ENCODE peak calls at places on chromosomes 2 and 18, in nine cellular contexts. One of them, this sample, is unnamed. For H3K4me1, the result is how much of the 10 kb centered on the place peaks cover.

GRCh38 chr2:2656046-2656715 is 325.1 kb upstream of the MYT1L start:
- DNase-seq in ovary: no peak
- DNase-seq in right lobe of liver: no peak
- DNase-seq in heart left ventricle: no peak
- DNase-seq in HCT116: no peak
- DNase-seq in hepatocyte: no peak
- DNase-seq in tibial nerve: no peak
- DNase-seq in breast epithelium: no peak
- DNase-seq in left ventricle myocardium inferior: no peak
- DNase-seq in this sample: no peak

GRCh38 chr2:81658227-81658626 is 1353.7 kb upstream of the LRRTM1 start:
- DNase-seq in ovary: no peak
- DNase-seq in right lobe of liver: no peak
- DNase-seq in heart left ventricle: no peak
- DNase-seq in HCT116: peak
- DNase-seq in hepatocyte: no peak
- DNase-seq in tibial nerve: no peak
- DNase-seq in breast epithelium: no peak
- DNase-seq in left ventricle myocardium inferior: no peak
- DNase-seq in this sample: no peak

GRCh38 chr2:234494361-234495075 is 2.4 kb downstream of the ARL4C start:
- DNase-seq in ovary: no peak
- DNase-seq in right lobe of liver: no peak
- DNase-seq in heart left ventricle: no peak
- DNase-seq in HCT116: no peak
- DNase-seq in hepatocyte: peak
- DNase-seq in tibial nerve: no peak
- DNase-seq in breast epithelium: peak
- DNase-seq in left ventricle myocardium inferior: no peak
- DNase-seq in this sample: no peak

GRCh38 chr2:80299672-80300071 is 4.9 kb downstream of the LRRTM1 start:
- DNase-seq in ovary: no peak
- DNase-seq in right lobe of liver: no peak
- DNase-seq in heart left ventricle: no peak
- DNase-seq in HCT116: no peak
- DNase-seq in hepatocyte: no peak
- DNase-seq in tibial nerve: no peak
- DNase-seq in breast epithelium: no peak
- DNase-seq in left ventricle myocardium inferior: no peak
- DNase-seq in this sample: no peak

GRCh38 chr18:49340446-49340845 is 120.0 kb downstream of the DYM start:
- DNase-seq in ovary: no peak
- DNase-seq in right lobe of liver: no peak
- DNase-seq in heart left ventricle: no peak
- DNase-seq in HCT116: no peak
- DNase-seq in hepatocyte: no peak
- DNase-seq in tibial nerve: no peak
- DNase-seq in breast epithelium: no peak
- DNase-seq in left ventricle myocardium inferior: no peak
- DNase-seq in this sample: no peak

GRCh38 chr2:195675783-195676427 is 18.9 kb downstream of the SLC39A10 start:
- DNase-seq in ovary: no peak
- DNase-seq in right lobe of liver: no peak
- DNase-seq in heart left ventricle: no peak
- DNase-seq in HCT116: no peak
- DNase-seq in hepatocyte: no peak
- DNase-seq in tibial nerve: no peak
- DNase-seq in breast epithelium: no peak
- DNase-seq in left ventricle myocardium inferior: no peak
- DNase-seq in this sample: no peak

GRCh38 chr18:22847392-22847791 is 85.7 kb upstream of the RBBP8 start:
- DNase-seq in ovary: no peak
- DNase-seq in right lobe of liver: no peak
- DNase-seq in heart left ventricle: no peak
- DNase-seq in HCT116: no peak
- DNase-seq in hepatocyte: no peak
- DNase-seq in tibial nerve: no peak
- DNase-seq in breast epithelium: no peak
- DNase-seq in left ventricle myocardium inferior: no peak
- DNase-seq in this sample: no peak

GRCh38 chr18:23177433-23178072 is 42.3 kb downstream of the CABLES1 start:
- DNase-seq in ovary: no peak
- DNase-seq in right lobe of liver: no peak
- DNase-seq in heart left ventricle: no peak
- DNase-seq in HCT116: no peak
- DNase-seq in hepatocyte: no peak
- DNase-seq in tibial nerve: no peak
- DNase-seq in breast epithelium: no peak
- DNase-seq in left ventricle myocardium inferior: no peak
- DNase-seq in this sample: no peak

GRCh38 chr18:14086459-14087231 is 45.6 kb downstream of the ZNF519 start:
- DNase-seq in ovary: no peak
- DNase-seq in right lobe of liver: no peak
- DNase-seq in heart left ventricle: no peak
- DNase-seq in HCT116: no peak
- DNase-seq in hepatocyte: peak
- DNase-seq in tibial nerve: no peak
- DNase-seq in breast epithelium: no peak
- DNase-seq in left ventricle myocardium inferior: no peak
- DNase-seq in this sample: no peak

GRCh38 chr2:27303093-27304025 is 4.9 kb downstream of the UCN start:
- DNase-seq in ovary: peak
- DNase-seq in right lobe of liver: peak
- DNase-seq in heart left ventricle: peak
- DNase-seq in HCT116: peak
- DNase-seq in hepatocyte: peak
- DNase-seq in tibial nerve: peak
- DNase-seq in breast epithelium: no peak
- DNase-seq in left ventricle myocardium inferior: no peak
- DNase-seq in this sample: no peak

GRCh38 chr2:160241251-160242137 is 41.4 kb upstream of the ITGB6 start:
- DNase-seq in ovary: no peak
- DNase-seq in right lobe of liver: peak
- DNase-seq in heart left ventricle: peak
- DNase-seq in HCT116: peak
- DNase-seq in hepatocyte: peak
- DNase-seq in tibial nerve: peak
- DNase-seq in breast epithelium: peak
- DNase-seq in left ventricle myocardium inferior: no peak
- DNase-seq in this sample: no peak

GRCh38 chr2:119694994-119695521 is 16.1 kb downstream of the TMEM177 start:
- DNase-seq in ovary: no peak
- DNase-seq in right lobe of liver: no peak
- DNase-seq in heart left ventricle: no peak
- DNase-seq in HCT116: no peak
- DNase-seq in hepatocyte: no peak
- DNase-seq in tibial nerve: no peak
- DNase-seq in breast epithelium: no peak
- DNase-seq in left ventricle myocardium inferior: no peak
- DNase-seq in this sample: no peak

GRCh38 chr18:37476182-37476581 is 89.4 kb downstream of the CELF4 start:
- DNase-seq in ovary: peak
- DNase-seq in right lobe of liver: no peak
- DNase-seq in heart left ventricle: no peak
- DNase-seq in HCT116: peak
- DNase-seq in hepatocyte: peak
- DNase-seq in tibial nerve: no peak
- DNase-seq in breast epithelium: no peak
- DNase-seq in left ventricle myocardium inferior: no peak
- DNase-seq in this sample: no peak

GRCh38 chr2:200367155-200367554 is 60.7 kb downstream of the SPATS2L start:
- DNase-seq in ovary: no peak
- DNase-seq in right lobe of liver: peak
- DNase-seq in heart left ventricle: no peak
- DNase-seq in HCT116: no peak
- DNase-seq in hepatocyte: no peak
- DNase-seq in tibial nerve: peak
- DNase-seq in breast epithelium: no peak
- DNase-seq in left ventricle myocardium inferior: no peak
- DNase-seq in this sample: no peak

GRCh38 chr2:38377501-38378258 is 607 bp upstream of the ATL2 start:
- DNase-seq in ovary: peak
- DNase-seq in right lobe of liver: no peak
- DNase-seq in heart left ventricle: no peak
- DNase-seq in HCT116: no peak
- DNase-seq in hepatocyte: peak
- DNase-seq in tibial nerve: peak
- DNase-seq in breast epithelium: no peak
- DNase-seq in left ventricle myocardium inferior: no peak
- DNase-seq in this sample: no peak
- H3K4me1 ChIP-seq in ovary: under half
- H3K4me1 ChIP-seq in right lobe of liver: under half
- H3K4me1 ChIP-seq in heart left ventricle: under half
- H3K4me1 ChIP-seq in HCT116: under half
- H3K4me1 ChIP-seq in hepatocyte: under half
- H3K4me1 ChIP-seq in tibial nerve: under half
- H3K4me1 ChIP-seq in breast epithelium: under half
- H3K4me1 ChIP-seq in left ventricle myocardium inferior: under half
- H3K4me1 ChIP-seq in this sample: under half

DNA sequence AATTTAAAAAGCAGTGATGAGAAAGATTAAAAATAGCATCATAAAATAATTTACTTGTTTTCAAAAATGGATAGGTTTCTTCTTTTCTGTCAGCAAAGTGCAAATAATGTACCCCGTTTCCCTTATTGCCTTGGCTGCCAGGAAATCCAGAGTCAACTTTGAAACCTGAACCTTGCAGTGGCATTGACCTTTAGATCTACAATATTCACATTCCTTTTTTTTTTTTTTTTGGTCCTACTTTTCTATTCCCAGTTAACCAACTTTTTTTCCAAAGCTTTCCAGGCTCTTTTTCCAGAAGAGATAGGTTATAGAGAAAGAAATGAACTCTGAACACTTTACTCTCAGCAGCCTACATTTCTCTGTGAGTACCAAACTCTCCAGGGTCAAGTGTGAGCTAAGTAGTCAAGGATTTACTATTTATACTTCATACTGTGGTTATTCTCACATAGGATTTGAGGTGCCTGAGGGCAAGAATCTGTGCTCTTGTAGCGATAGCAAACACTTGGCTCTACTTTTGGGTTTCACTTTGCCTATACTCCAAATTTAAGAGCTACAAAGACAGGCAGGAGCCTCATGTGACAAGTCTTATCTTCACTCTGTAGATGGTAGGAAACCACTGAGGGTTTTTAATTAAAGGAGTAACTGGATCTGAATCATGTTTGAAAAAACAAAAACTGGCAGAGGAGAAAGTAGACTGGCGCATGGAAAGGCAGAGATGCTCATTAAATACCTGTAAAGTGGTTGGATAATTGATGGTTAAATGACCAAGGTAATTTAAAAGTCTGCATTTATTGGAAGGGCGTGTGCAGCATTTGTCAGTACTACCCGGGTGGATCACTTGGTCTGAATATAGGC is 63.2 kb upstream of the TMEM17 start:
- DNase-seq in ovary: no peak
- DNase-seq in right lobe of liver: no peak
- DNase-seq in heart left ventricle: no peak
- DNase-seq in HCT116: no peak
- DNase-seq in hepatocyte: no peak
- DNase-seq in tibial nerve: no peak
- DNase-seq in breast epithelium: no peak
- DNase-seq in left ventricle myocardium inferior: no peak
- DNase-seq in this sample: no peak
- H3K4me1 ChIP-seq in ovary: under half
- H3K4me1 ChIP-seq in right lobe of liver: under half
- H3K4me1 ChIP-seq in heart left ventricle: under half
- H3K4me1 ChIP-seq in HCT116: under half
- H3K4me1 ChIP-seq in hepatocyte: under half
- H3K4me1 ChIP-seq in tibial nerve: under half
- H3K4me1 ChIP-seq in breast epithelium: under half
- H3K4me1 ChIP-seq in left ventricle myocardium inferior: under half
- H3K4me1 ChIP-seq in this sample: under half

DNA sequence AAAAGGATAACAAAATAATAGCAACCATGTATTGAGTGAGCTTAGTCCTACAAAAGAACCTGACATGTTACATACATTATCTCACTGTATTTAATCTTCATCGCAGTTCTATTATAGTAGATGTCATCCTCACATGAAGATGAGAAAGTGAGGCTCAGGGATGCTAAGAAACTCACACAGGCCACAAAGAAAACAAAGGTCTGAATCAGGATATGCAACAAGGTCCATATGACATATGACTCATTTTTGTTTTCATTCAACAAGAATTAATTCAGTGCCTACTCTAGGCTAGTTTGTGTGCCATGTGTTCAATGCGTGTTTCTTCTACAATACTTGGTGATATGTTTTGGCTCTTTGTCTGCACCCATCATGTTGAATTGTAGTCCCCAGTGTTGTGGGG is 219.7 kb upstream of the EPHA4 start:
- DNase-seq in ovary: no peak
- DNase-seq in right lobe of liver: no peak
- DNase-seq in heart left ventricle: no peak
- DNase-seq in HCT116: no peak
- DNase-seq in hepatocyte: no peak
- DNase-seq in tibial nerve: no peak
- DNase-seq in breast epithelium: no peak
- DNase-seq in left ventricle myocardium inferior: no peak
- DNase-seq in this sample: no peak
- H3K4me1 ChIP-seq in ovary: under half
- H3K4me1 ChIP-seq in right lobe of liver: under half
- H3K4me1 ChIP-seq in heart left ventricle: under half
- H3K4me1 ChIP-seq in HCT116: under half
- H3K4me1 ChIP-seq in hepatocyte: under half
- H3K4me1 ChIP-seq in tibial nerve: under half
- H3K4me1 ChIP-seq in breast epithelium: under half
- H3K4me1 ChIP-seq in left ventricle myocardium inferior: under half
- H3K4me1 ChIP-seq in this sample: under half

GRCh38 chr2:126664234-126664633 is 8.3 kb downstream of the GYPC start:
- DNase-seq in ovary: no peak
- DNase-seq in right lobe of liver: no peak
- DNase-seq in heart left ventricle: no peak
- DNase-seq in HCT116: no peak
- DNase-seq in hepatocyte: no peak
- DNase-seq in tibial nerve: no peak
- DNase-seq in breast epithelium: no peak
- DNase-seq in left ventricle myocardium inferior: no peak
- DNase-seq in this sample: peak

GRCh38 chr2:126661702-126662465 is 5.9 kb downstream of the GYPC start:
- DNase-seq in ovary: no peak
- DNase-seq in right lobe of liver: no peak
- DNase-seq in heart left ventricle: no peak
- DNase-seq in HCT116: no peak
- DNase-seq in hepatocyte: no peak
- DNase-seq in tibial nerve: no peak
- DNase-seq in breast epithelium: no peak
- DNase-seq in left ventricle myocardium inferior: no peak
- DNase-seq in this sample: no peak

GRCh38 chr2:126661001-126661400 is 5.0 kb downstream of the GYPC start:
- DNase-seq in ovary: no peak
- DNase-seq in right lobe of liver: no peak
- DNase-seq in heart left ventricle: no peak
- DNase-seq in HCT116: no peak
- DNase-seq in hepatocyte: no peak
- DNase-seq in tibial nerve: no peak
- DNase-seq in breast epithelium: no peak
- DNase-seq in left ventricle myocardium inferior: no peak
- DNase-seq in this sample: no peak

GRCh38 chr2:126663184-126663963 is 7.4 kb downstream of the GYPC start:
- DNase-seq in ovary: no peak
- DNase-seq in right lobe of liver: no peak
- DNase-seq in heart left ventricle: no peak
- DNase-seq in HCT116: no peak
- DNase-seq in hepatocyte: no peak
- DNase-seq in tibial nerve: no peak
- DNase-seq in breast epithelium: no peak
- DNase-seq in left ventricle myocardium inferior: no peak
- DNase-seq in this sample: no peak

GRCh38 chr2:126662623-126663022 is 6.7 kb downstream of the GYPC start:
- DNase-seq in ovary: no peak
- DNase-seq in right lobe of liver: no peak
- DNase-seq in heart left ventricle: no peak
- DNase-seq in HCT116: no peak
- DNase-seq in hepatocyte: no peak
- DNase-seq in tibial nerve: no peak
- DNase-seq in breast epithelium: no peak
- DNase-seq in left ventricle myocardium inferior: no peak
- DNase-seq in this sample: no peak
- H3K4me1 ChIP-seq in ovary: under half
- H3K4me1 ChIP-seq in right lobe of liver: under half
- H3K4me1 ChIP-seq in heart left ventricle: under half
- H3K4me1 ChIP-seq in HCT116: under half
- H3K4me1 ChIP-seq in hepatocyte: under half
- H3K4me1 ChIP-seq in tibial nerve: under half
- H3K4me1 ChIP-seq in breast epithelium: under half
- H3K4me1 ChIP-seq in left ventricle myocardium inferior: half or more
- H3K4me1 ChIP-seq in this sample: half or more